ENCODE peak calls at places on chromosome 22, in ten cellular contexts. F is SW 1271; K is GM12891; U is mucosa of gallbladder; R is stimulated activated CD8-positive, alpha-beta memory T cell treated with anti-CD3 and anti-CD28 coated beads, Interleukin-7, amount 100 ng/mL, for 1 hour; O is NCI-H2029; D is tibial nerve; V is B cell; A is neural progenitor cell; Y is GM12865. S is an unnamed sample.

GRCh38 chr22:44461614-44462013 is 36.4 kb downstream of the RTL6 start:
- DNase-seq in Y (no peak), U (no peak), D (no peak), A (no peak), K (no peak), V (no peak), R (no peak), O (no peak), F (no peak), S (no peak)

GRCh38 chr22:49411236-49411635 is 416.4 kb downstream of the BRD1 start:
- DNase-seq in O (no peak), R (no peak), A (no peak), D (no peak), F (no peak), Y (no peak), V (no peak), U (no peak), K (no peak), S (no peak)

GRCh38 chr22:50506611-50507420 is 686 bp downstream of the LMF2 start:
- DNase-seq in U (no peak), D (no peak), F (no peak), K (no peak), R (no peak), O (no peak), A (peak; percentile 42), Y (peak; percentile 29), V (no peak), S (peak; percentile 52)

GRCh38 chr22:19666663-19667593 is 47.4 kb upstream of the SEPTIN5 start:
- DNase-seq in Y (no peak), A (no peak), F (no peak), K (no peak), O (no peak), V (no peak), R (no peak), D (no peak), U (no peak), S (no peak)

GRCh38 chr22:27765706-27766291 is 35.8 kb downstream of the MN1 start:
- DNase-seq in Y (no peak), K (no peak), O (no peak), U (no peak), V (no peak), R (no peak), F (no peak), D (no peak), A (no peak), S (no peak)

GRCh38 chr22:29106839-29107238 is 34.0 kb downstream of the KREMEN1 start:
- DNase-seq in D (no peak), F (no peak), K (no peak), A (peak; percentile 25), R (no peak), Y (no peak), V (no peak), U (no peak), O (no peak), S (no peak)

GRCh38 chr22:30435674-30436126 is 10.1 kb downstream of the MTFP1 start:
- DNase-seq in V (peak; percentile 56), K (no peak), R (peak; percentile 53), Y (peak; percentile 72), U (peak; percentile 65), O (no peak), F (peak; percentile 15), D (no peak), A (no peak), S (peak; percentile 82)

GRCh38 chr22:46429327-46429853 is 93.9 kb downstream of the TRMU start:
- DNase-seq in Y (no peak), K (no peak), R (no peak), A (no peak), D (no peak), U (no peak), F (no peak), V (no peak), O (no peak), S (no peak)

GRCh38 chr22:27990879-27991278 is 71.8 kb upstream of the PITPNB start:
- DNase-seq in R (no peak), Y (peak; percentile 36), A (peak; percentile 84), K (peak; percentile 55), F (no peak), V (no peak), O (no peak), U (peak; percentile 19), D (peak; percentile 73), S (no peak)

GRCh38 chr22:41875531-41876242 is 39.2 kb downstream of the SHISA8 start:
- DNase-seq in K (no peak), R (no peak), F (no peak), O (no peak), U (no peak), D (no peak), V (no peak), Y (no peak), A (no peak), S (no peak)

GRCh38 chr22:20750461-20751184 is 23.3 kb upstream of the SERPIND1 start:
- DNase-seq in A (no peak), U (peak; percentile 51), O (peak; percentile 75), D (peak; percentile 50), Y (peak; percentile 86), R (no peak), K (peak; percentile 47), V (no peak), F (peak; percentile 7), S (peak; percentile 76)